ENCODE peak calls at places on chromosomes 13 and 19, in five cellular contexts. W is mucosa of gallbladder, D is cerebellum, G is heart right ventricle, H is glomerular endothelial cell. B is an unnamed sample.

GRCh38 chr13:84903391-84903790 is 895.8 kb downstream of the SLITRK6 start:
- DNase-seq in W (no peak), D (no peak), G (no peak), H (no peak), B (no peak)

GRCh38 chr19:16315825-16316505 is 8.7 kb upstream of the KLF2 start:
- DNase-seq in W (peak), D (no peak), G (peak), H (no peak), B (peak)

GRCh38 chr19:17248011-17248776 is 2.5 kb upstream of the NR2F6 start:
- DNase-seq in W (no peak), D (no peak), G (no peak), H (no peak), B (no peak)

GRCh38 chr13:35718084-35718483 is 241.6 kb upstream of the MAB21L1 start:
- DNase-seq in W (no peak), D (no peak), G (no peak), H (no peak), B (no peak)

GRCh38 chr13:52127783-52128702 is 830 bp downstream of the NEK5 start:
- DNase-seq in W (peak), D (peak), G (peak), H (peak), B (peak)

GRCh38 chr13:97076898-97077297 is 82.6 kb upstream of the OXGR1 start:
- DNase-seq in W (no peak), D (no peak), G (no peak), H (no peak), B (no peak)

GRCh38 chr19:44675516-44675915 is 4.2 kb downstream of the CEACAM19 start:
- DNase-seq in W (no peak), D (no peak), G (no peak), H (no peak), B (no peak)

GRCh38 chr13:18628428-18628827 is 553.2 kb downstream of the TUBA3C start:
- DNase-seq in W (no peak), D (no peak), G (no peak), H (no peak), B (no peak)

GRCh38 chr13:36841411-36841810 is 22.4 kb downstream of the RFXAP start:
- DNase-seq in W (no peak), D (no peak), G (no peak), H (no peak), B (no peak)

GRCh38 chr13:76438050-76438449 is 448.2 kb downstream of the KCTD12 start:
- DNase-seq in W (no peak), D (no peak), G (no peak), H (no peak), B (no peak)

GRCh38 chr13:22311734-22312404 is 641.0 kb downstream of the FGF9 start:
- DNase-seq in W (no peak), D (no peak), G (peak), H (no peak), B (peak)

GRCh38 chr19:48413879-48414623 is 20.6 kb downstream of the GRIN2D start:
- DNase-seq in W (no peak), D (no peak), G (no peak), H (no peak), B (no peak)

GRCh38 chr19:30406220-30406944 is 34.2 kb downstream of the ZNF536 start:
- DNase-seq in W (no peak), D (peak), G (peak), H (no peak), B (peak)

B was measured in left ventricle myocardium superior.